ENCODE peak calls at places on chromosomes 13 and 19, in seven cellular contexts. One of them, this sample, is unnamed.

GRCh38 chr19:29988351-29988750 is 46.3 kb downstream of the URI1 start:
- DNase-seq in A549: no peak
- DNase-seq in HL-60: no peak
- DNase-seq in HCT116: no peak
- DNase-seq in K562: peak; percentile 82
- DNase-seq in Panc1: no peak
- DNase-seq in GM12878: no peak
- DNase-seq in this sample: peak; percentile 81

GRCh38 chr19:40805258-40805868 is 6.4 kb downstream of the EGLN2 start:
- DNase-seq in A549: no peak
- DNase-seq in HL-60: no peak
- DNase-seq in HCT116: no peak
- DNase-seq in K562: no peak
- DNase-seq in Panc1: no peak
- DNase-seq in GM12878: no peak
- DNase-seq in this sample: no peak

GRCh38 chr19:41156207-41156606 is 36.8 kb upstream of the CYP2S1 start:
- DNase-seq in A549: no peak
- DNase-seq in HL-60: no peak
- DNase-seq in HCT116: no peak
- DNase-seq in K562: no peak
- DNase-seq in Panc1: no peak
- DNase-seq in GM12878: no peak
- DNase-seq in this sample: no peak

GRCh38 chr19:55437410-55437809 is 5.7 kb downstream of the SHISA7 start:
- DNase-seq in A549: peak; percentile 89
- DNase-seq in HL-60: no peak
- DNase-seq in HCT116: peak; percentile 40
- DNase-seq in K562: peak; percentile 78
- DNase-seq in Panc1: no peak
- DNase-seq in GM12878: no peak
- DNase-seq in this sample: peak; percentile 93

GRCh38 chr19:4583961-4584669 is 24.6 kb upstream of the SEMA6B start:
- DNase-seq in A549: no peak
- DNase-seq in HL-60: no peak
- DNase-seq in HCT116: no peak
- DNase-seq in K562: peak; percentile 75
- DNase-seq in Panc1: no peak
- DNase-seq in GM12878: no peak
- DNase-seq in this sample: peak; percentile 66

GRCh38 chr19:42465827-42466280 is 23.1 kb upstream of the CXCL17 start:
- DNase-seq in A549: no peak
- DNase-seq in HL-60: no peak
- DNase-seq in HCT116: no peak
- DNase-seq in K562: no peak
- DNase-seq in Panc1: no peak
- DNase-seq in GM12878: peak; percentile 66
- DNase-seq in this sample: no peak

GRCh38 chr13:98252931-98253470 is 75.9 kb upstream of the RNF113B start:
- DNase-seq in A549: no peak
- DNase-seq in HL-60: no peak
- DNase-seq in HCT116: peak; percentile 21
- DNase-seq in K562: no peak
- DNase-seq in Panc1: no peak
- DNase-seq in GM12878: no peak
- DNase-seq in this sample: no peak

GRCh38 chr13:98938801-98939200 is 39.1 kb downstream of the DOCK9 start:
- DNase-seq in A549: no peak
- DNase-seq in HL-60: no peak
- DNase-seq in HCT116: no peak
- DNase-seq in K562: no peak
- DNase-seq in Panc1: no peak
- DNase-seq in GM12878: no peak
- DNase-seq in this sample: peak; percentile 66

GRCh38 chr13:28355822-28356371 is 139.0 kb downstream of the FLT1 start:
- DNase-seq in A549: no peak
- DNase-seq in HL-60: no peak
- DNase-seq in HCT116: no peak
- DNase-seq in K562: peak; percentile 34
- DNase-seq in Panc1: no peak
- DNase-seq in GM12878: no peak
- DNase-seq in this sample: no peak

GRCh38 chr13:44231786-44232516 is 141.7 kb upstream of the SERP2 start:
- DNase-seq in A549: peak; percentile 84
- DNase-seq in HL-60: no peak
- DNase-seq in HCT116: peak; percentile 97
- DNase-seq in K562: no peak
- DNase-seq in Panc1: no peak
- DNase-seq in GM12878: no peak
- DNase-seq in this sample: peak; percentile 77

GRCh38 chr19:1668339-1669123 is 16.1 kb upstream of the TCF3 start:
- DNase-seq in A549: no peak
- DNase-seq in HL-60: no peak
- DNase-seq in HCT116: no peak
- DNase-seq in K562: no peak
- DNase-seq in Panc1: no peak
- DNase-seq in GM12878: no peak
- DNase-seq in this sample: peak; percentile 64

GRCh38 chr19:45098521-45099464 is 5.8 kb downstream of the PPP1R37 start:
- DNase-seq in A549: no peak
- DNase-seq in HL-60: no peak
- DNase-seq in HCT116: no peak
- DNase-seq in K562: no peak
- DNase-seq in Panc1: no peak
- DNase-seq in GM12878: no peak
- DNase-seq in this sample: no peak

GRCh38 chr19:4233282-4233853 is 4.0 kb downstream of the EBI3 start:
- DNase-seq in A549: no peak
- DNase-seq in HL-60: no peak
- DNase-seq in HCT116: peak; percentile 48
- DNase-seq in K562: peak; percentile 65
- DNase-seq in Panc1: peak; percentile 33
- DNase-seq in GM12878: no peak
- DNase-seq in this sample: peak; percentile 84

GRCh38 chr13:20873348-20873747 is 29.2 kb downstream of the XPO4 start:
- DNase-seq in A549: no peak
- DNase-seq in HL-60: no peak
- DNase-seq in HCT116: no peak
- DNase-seq in K562: no peak
- DNase-seq in Panc1: no peak
- DNase-seq in GM12878: no peak
- DNase-seq in this sample: no peak

GRCh38 chr19:15673176-15673654 is 328 bp downstream of the CYP4F12 start:
- DNase-seq in A549: no peak
- DNase-seq in HL-60: no peak
- DNase-seq in HCT116: no peak
- DNase-seq in K562: no peak
- DNase-seq in Panc1: no peak
- DNase-seq in GM12878: no peak
- DNase-seq in this sample: no peak

GRCh38 chr19:17329061-17329767 is 5.4 kb downstream of the ANO8 start:
- DNase-seq in A549: no peak
- DNase-seq in HL-60: no peak
- DNase-seq in HCT116: no peak
- DNase-seq in K562: no peak
- DNase-seq in Panc1: no peak
- DNase-seq in GM12878: no peak
- DNase-seq in this sample: peak; percentile 68

GRCh38 chr19:840519-841206 is at the start of gene PRTN3:
- DNase-seq in A549: no peak
- DNase-seq in HL-60: peak; percentile 90
- DNase-seq in HCT116: no peak
- DNase-seq in K562: no peak
- DNase-seq in Panc1: no peak
- DNase-seq in GM12878: no peak
- DNase-seq in this sample: no peak

GRCh38 chr19:39871886-39872866 is 26.0 kb upstream of the FBL start:
- DNase-seq in A549: no peak
- DNase-seq in HL-60: no peak
- DNase-seq in HCT116: no peak
- DNase-seq in K562: no peak
- DNase-seq in Panc1: no peak
- DNase-seq in GM12878: no peak
- DNase-seq in this sample: no peak

GRCh38 chr19:2711937-2712205 is 9.3 kb downstream of the DIRAS1 start:
- DNase-seq in A549: no peak
- DNase-seq in HL-60: no peak
- DNase-seq in HCT116: no peak
- DNase-seq in K562: no peak
- DNase-seq in Panc1: no peak
- DNase-seq in GM12878: no peak
- DNase-seq in this sample: no peak

GRCh38 chr19:34265221-34265650 is 10.9 kb downstream of the GARRE1 start:
- DNase-seq in A549: no peak
- DNase-seq in HL-60: no peak
- DNase-seq in HCT116: no peak
- DNase-seq in K562: no peak
- DNase-seq in Panc1: no peak
- DNase-seq in GM12878: no peak
- DNase-seq in this sample: peak; percentile 66

GRCh38 chr19:46495789-46496099 is at the start of gene PNMA8B:
- DNase-seq in A549: no peak
- DNase-seq in HL-60: no peak
- DNase-seq in HCT116: no peak
- DNase-seq in K562: peak; percentile 67
- DNase-seq in Panc1: no peak
- DNase-seq in GM12878: no peak
- DNase-seq in this sample: peak; percentile 98

GRCh38 chr13:28031220-28031903 is 42.9 kb upstream of the URAD start:
- DNase-seq in A549: no peak
- DNase-seq in HL-60: peak; percentile 79
- DNase-seq in HCT116: no peak
- DNase-seq in K562: no peak
- DNase-seq in Panc1: no peak
- DNase-seq in GM12878: no peak
- DNase-seq in this sample: no peak

GRCh38 chr13:24671367-24672117 is 8.7 kb upstream of the ATP12A start:
- DNase-seq in A549: peak; percentile 54
- DNase-seq in HL-60: no peak
- DNase-seq in HCT116: peak; percentile 67
- DNase-seq in K562: peak; percentile 22
- DNase-seq in Panc1: no peak
- DNase-seq in GM12878: no peak
- DNase-seq in this sample: peak; percentile 87

GRCh38 chr13:35472308-35473008 is 4.0 kb downstream of the MAB21L1 start:
- DNase-seq in A549: no peak
- DNase-seq in HL-60: no peak
- DNase-seq in HCT116: no peak
- DNase-seq in K562: no peak
- DNase-seq in Panc1: no peak
- DNase-seq in GM12878: no peak
- DNase-seq in this sample: peak; percentile 30

GRCh38 chr13:102873653-102874052 is 27.8 kb downstream of the ERCC5 start:
- DNase-seq in A549: no peak
- DNase-seq in HL-60: no peak
- DNase-seq in HCT116: no peak
- DNase-seq in K562: no peak
- DNase-seq in Panc1: no peak
- DNase-seq in GM12878: no peak
- DNase-seq in this sample: no peak

GRCh38 chr13:39048806-39049205 is 10.6 kb downstream of the NHLRC3 start:
- DNase-seq in A549: no peak
- DNase-seq in HL-60: no peak
- DNase-seq in HCT116: no peak
- DNase-seq in K562: no peak
- DNase-seq in Panc1: no peak
- DNase-seq in GM12878: no peak
- DNase-seq in this sample: no peak
- TF ChIP-seq REST in A549: no peak
- TF ChIP-seq REST in HL-60: no peak
- TF ChIP-seq REST in HCT116: no peak
- TF ChIP-seq REST in K562: no peak
- TF ChIP-seq REST in Panc1: no peak
- TF ChIP-seq REST in GM12878: no peak
- TF ChIP-seq REST in this sample: no peak

GRCh38 chr13:84834201-84834600 is 951.9 kb upstream of the SLITRK1 start:
- DNase-seq in A549: no peak
- DNase-seq in HL-60: no peak
- DNase-seq in HCT116: no peak
- DNase-seq in K562: no peak
- DNase-seq in Panc1: no peak
- DNase-seq in GM12878: no peak
- DNase-seq in this sample: no peak
- TF ChIP-seq REST in A549: no peak
- TF ChIP-seq REST in HL-60: no peak
- TF ChIP-seq REST in HCT116: no peak
- TF ChIP-seq REST in K562: no peak
- TF ChIP-seq REST in Panc1: no peak
- TF ChIP-seq REST in GM12878: no peak
- TF ChIP-seq REST in this sample: no peak

GRCh38 chr13:113302940-113303339 is 5.9 kb downstream of the LAMP1 start:
- DNase-seq in A549: no peak
- DNase-seq in HL-60: no peak
- DNase-seq in HCT116: no peak
- DNase-seq in K562: no peak
- DNase-seq in Panc1: no peak
- DNase-seq in GM12878: no peak
- DNase-seq in this sample: no peak

GRCh38 chr13:113307491-113307890 is 10.5 kb downstream of the LAMP1 start:
- DNase-seq in A549: no peak
- DNase-seq in HL-60: no peak
- DNase-seq in HCT116: no peak
- DNase-seq in K562: no peak
- DNase-seq in Panc1: no peak
- DNase-seq in GM12878: no peak
- DNase-seq in this sample: no peak

GRCh38 chr13:113309481-113309880 is 12.4 kb downstream of the LAMP1 start:
- DNase-seq in A549: no peak
- DNase-seq in HL-60: no peak
- DNase-seq in HCT116: no peak
- DNase-seq in K562: no peak
- DNase-seq in Panc1: no peak
- DNase-seq in GM12878: no peak
- DNase-seq in this sample: no peak

GRCh38 chr13:113304121-113304520 is 7.1 kb downstream of the LAMP1 start:
- DNase-seq in A549: no peak
- DNase-seq in HL-60: no peak
- DNase-seq in HCT116: no peak
- DNase-seq in K562: no peak
- DNase-seq in Panc1: no peak
- DNase-seq in GM12878: no peak
- DNase-seq in this sample: no peak

DNA sequence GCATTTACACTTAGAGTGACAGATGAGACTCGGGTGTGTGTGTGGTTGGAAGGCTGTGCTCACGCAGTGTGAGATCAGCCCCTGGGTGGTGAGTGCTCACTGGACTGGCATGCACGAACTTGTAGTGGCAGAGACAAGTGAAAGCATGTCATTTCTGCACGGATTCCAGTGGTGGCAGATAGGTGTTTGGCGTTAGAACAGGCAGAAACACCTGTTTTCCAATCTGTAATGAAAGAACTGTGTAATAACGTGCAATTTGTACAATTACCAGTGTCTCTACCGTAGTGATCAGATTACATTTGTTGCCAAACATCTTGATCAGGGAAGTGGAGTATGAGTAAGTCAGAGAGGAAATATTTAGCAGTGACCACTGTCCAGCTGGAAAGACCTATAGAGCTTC is 8.2 kb downstream of the LAMP1 start:
- DNase-seq in A549: no peak
- DNase-seq in HL-60: no peak
- DNase-seq in HCT116: no peak
- DNase-seq in K562: no peak
- DNase-seq in Panc1: no peak
- DNase-seq in GM12878: no peak
- DNase-seq in this sample: no peak
- TF ChIP-seq REST in A549: no peak
- TF ChIP-seq REST in HL-60: no peak
- TF ChIP-seq REST in HCT116: no peak
- TF ChIP-seq REST in K562: no peak
- TF ChIP-seq REST in Panc1: no peak
- TF ChIP-seq REST in GM12878: no peak
- TF ChIP-seq REST in this sample: no peak

GRCh38 chr19:49613374-49613773 is 22.4 kb downstream of the PRR12 start:
- DNase-seq in A549: peak; percentile 68
- DNase-seq in HL-60: no peak
- DNase-seq in HCT116: no peak
- DNase-seq in K562: no peak
- DNase-seq in Panc1: no peak
- DNase-seq in GM12878: no peak
- DNase-seq in this sample: no peak
- TF ChIP-seq REST in A549: no peak
- TF ChIP-seq REST in HL-60: no peak
- TF ChIP-seq REST in HCT116: no peak
- TF ChIP-seq REST in K562: no peak
- TF ChIP-seq REST in Panc1: no peak
- TF ChIP-seq REST in GM12878: no peak
- TF ChIP-seq REST in this sample: no peak

This sample was measured in GM23338.